ENCODE peak calls at places on chromosomes 6 and 20, in nine cellular contexts. X, W, Z, S, D, I, J, B and A are unnamed samples.

GRCh38 chr20:45967551-45968080 is 4.4 kb downstream of the ZNF335 start:
- DNase-seq in X (no peak), W (no peak), Z (no peak), S (no peak), D (no peak), I (no peak), J (no peak), B (no peak), A (no peak)

GRCh38 chr6:110534731-110535164 is 58.3 kb upstream of the SLC22A16 start:
- DNase-seq in X (peak), W (no peak), Z (no peak), S (no peak), D (no peak), I (no peak), J (no peak), B (peak), A (no peak)

GRCh38 chr6:33742837-33743236 is 3.9 kb downstream of the IP6K3 start:
- DNase-seq in X (no peak), W (no peak), Z (no peak), S (no peak), D (no peak), I (no peak), J (no peak), B (no peak), A (no peak)

GRCh38 chr6:104460759-104461530 is 398.8 kb downstream of the HACE1 start:
- DNase-seq in X (no peak), W (no peak), Z (no peak), S (no peak), D (no peak), I (no peak), J (no peak), B (no peak), A (no peak)

GRCh38 chr6:47090881-47091280 is 48.7 kb upstream of the ADGRF1 start:
- DNase-seq in X (no peak), W (no peak), Z (no peak), S (no peak), D (no peak), I (no peak), J (no peak), B (no peak), A (no peak)

GRCh38 chr6:25301358-25301757 is 22.2 kb downstream of the CARMIL1 start:
- DNase-seq in X (no peak), W (no peak), Z (no peak), S (no peak), D (peak), I (no peak), J (peak), B (no peak), A (no peak)

GRCh38 chr20:35009665-35010328 is 54.1 kb downstream of the MYH7B start:
- DNase-seq in X (no peak), W (no peak), Z (no peak), S (no peak), D (no peak), I (no peak), J (no peak), B (no peak), A (no peak)

GRCh38 chr20:46307999-46308257 is 370 bp downstream of the CDH22 start:
- DNase-seq in X (no peak), W (no peak), Z (no peak), S (no peak), D (no peak), I (peak), J (no peak), B (no peak), A (no peak)

GRCh38 chr6:165937564-165938358 is 229.9 kb downstream of the TBXT start:
- DNase-seq in X (no peak), W (no peak), Z (peak), S (no peak), D (no peak), I (no peak), J (no peak), B (no peak), A (no peak)

GRCh38 chr20:45994761-45995160 is 13.9 kb upstream of the MMP9 start:
- DNase-seq in X (no peak), W (no peak), Z (no peak), S (no peak), D (no peak), I (no peak), J (no peak), B (no peak), A (no peak)

GRCh38 chr6:107827541-107827940 is 3.4 kb upstream of the SCML4 start:
- DNase-seq in X (no peak), W (peak), Z (no peak), S (no peak), D (no peak), I (no peak), J (no peak), B (no peak), A (no peak)

DNA sequence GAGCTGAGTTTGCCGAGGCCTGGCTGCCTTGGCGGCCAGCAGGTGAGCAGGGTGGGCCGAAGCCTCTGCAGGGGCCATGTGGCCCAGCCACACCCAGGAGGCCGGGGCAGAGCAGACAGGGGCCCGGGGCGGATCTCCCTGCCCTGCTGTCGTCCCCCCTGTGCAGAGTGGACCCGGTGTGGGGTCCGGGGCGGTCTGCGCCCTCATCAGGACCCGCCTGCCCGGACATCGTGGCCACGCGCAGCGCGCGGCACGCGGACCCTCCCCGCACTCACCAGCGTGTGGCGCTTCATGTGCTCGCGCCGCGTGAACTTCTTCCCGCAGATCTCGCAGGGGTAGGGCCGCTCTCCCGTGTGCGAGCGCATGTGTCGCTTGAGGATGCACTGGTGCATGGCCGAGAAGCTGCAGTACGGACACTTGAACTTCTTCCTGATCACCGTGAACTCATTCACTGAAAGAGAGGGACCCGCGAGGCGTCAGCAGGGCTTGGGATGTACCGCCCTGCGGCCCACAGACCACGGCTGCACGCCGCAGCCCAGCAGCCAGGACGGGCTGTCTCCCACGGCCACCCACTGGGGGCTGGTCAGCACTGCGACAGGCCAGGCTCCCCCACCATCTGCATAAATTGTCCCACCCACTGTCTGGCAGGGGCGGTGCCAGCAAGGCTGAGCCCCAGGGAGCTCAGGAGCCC is 13.0 kb downstream of the SLC2A4RG start:
- DNase-seq in X (no peak), W (peak), Z (no peak), S (no peak), D (no peak), I (peak), J (no peak), B (no peak), A (no peak)
- TF ChIP-seq EZH2phosphoT487 in X (no peak), W (no peak), Z (no peak), S (no peak), D (no peak), I (no peak), J (no peak), B (no peak), A (no peak)

DNA sequence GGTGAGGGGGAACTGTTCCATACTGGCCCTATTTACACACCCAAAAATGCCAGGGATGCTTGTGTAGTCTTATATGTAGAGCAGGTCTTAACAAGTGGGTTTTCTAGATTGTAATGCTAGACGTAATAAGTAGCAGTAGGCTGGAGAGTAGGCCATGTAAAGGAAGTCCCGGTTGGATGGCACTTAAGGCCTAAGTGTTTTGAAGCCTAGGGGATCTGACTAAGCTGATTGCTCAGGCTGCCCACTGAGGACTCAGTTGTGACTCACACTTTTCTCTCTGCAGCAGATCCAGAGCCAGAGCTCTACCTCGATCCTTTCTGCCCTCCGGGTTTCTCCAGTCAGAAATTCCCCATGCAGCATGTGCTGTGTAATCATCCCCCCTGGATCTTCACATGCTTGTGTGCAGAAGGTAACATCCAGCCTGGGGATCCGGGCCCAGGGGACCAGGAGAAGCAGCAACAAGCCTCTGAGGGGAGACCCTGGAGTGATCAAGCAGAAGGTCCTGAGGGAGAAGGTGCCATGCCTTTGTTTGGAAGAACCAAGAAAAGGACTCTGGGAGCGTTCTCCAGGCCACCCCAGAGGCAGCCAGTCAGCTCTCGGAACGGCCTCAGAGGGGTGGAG is 26.6 kb downstream of the ZNF133 start:
- DNase-seq in X (peak), W (no peak), Z (no peak), S (no peak), D (no peak), I (no peak), J (no peak), B (peak), A (no peak)
- TF ChIP-seq EZH2phosphoT487 in X (no peak), W (no peak), Z (no peak), S (no peak), D (no peak), I (no peak), J (no peak), B (no peak), A (no peak)

GRCh38 chr6:113586413-113586812 is 270.7 kb upstream of the MARCKS start:
- DNase-seq in X (peak), W (no peak), Z (no peak), S (no peak), D (no peak), I (no peak), J (no peak), B (peak), A (no peak)
- TF ChIP-seq EZH2phosphoT487 in X (no peak), W (no peak), Z (no peak), S (no peak), D (no peak), I (no peak), J (no peak), B (no peak), A (no peak)

DNA sequence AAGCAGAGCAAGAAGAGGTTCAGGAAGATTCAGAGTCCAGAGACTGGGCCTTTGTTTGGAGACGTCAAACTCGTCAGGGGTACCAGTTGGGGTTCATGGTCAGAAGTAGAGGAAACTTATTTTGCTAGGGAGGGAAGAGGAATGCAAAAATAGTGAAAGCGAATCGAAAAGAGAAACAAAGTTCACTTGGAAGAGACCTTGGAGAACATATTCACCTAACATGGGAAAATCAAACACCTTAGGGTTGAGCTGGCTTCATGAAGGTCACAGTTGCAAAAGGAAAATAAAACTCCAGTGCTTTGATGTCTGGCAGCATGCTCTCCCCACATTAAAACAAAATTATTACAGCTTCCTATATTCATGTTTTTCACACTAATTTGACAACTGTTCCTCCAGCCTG is 440.4 kb downstream of the EPM2A start:
- DNase-seq in X (no peak), W (no peak), Z (no peak), S (no peak), D (no peak), I (no peak), J (no peak), B (no peak), A (no peak)
- TF ChIP-seq EZH2phosphoT487 in X (no peak), W (no peak), Z (no peak), S (no peak), D (no peak), I (no peak), J (no peak), B (no peak), A (no peak)